ENCODE peak calls at places on chromosomes 12 and 14, in six cellular contexts. One of them, this sample, is unnamed.

GRCh38 chr12:115322275-115322674 is 638.3 kb upstream of the TBX3 start:
- DNase-seq in cardiac fibroblast: peak
- DNase-seq in stimulated activated CD4-positive, alpha-beta T cell treated with anti-CD3 and anti-CD28 coated beads, Interleukin-12 subunit alpha, Interleukin-12 subunit beta, amount 100 ng/mL, for 48 hours: no peak
- DNase-seq in psoas muscle: no peak
- DNase-seq in RPMI7951: peak
- DNase-seq in fibroblast of mammary gland: peak
- DNase-seq in this sample: peak

GRCh38 chr14:57068511-57068910 is 200.2 kb downstream of the EXOC5 start:
- DNase-seq in cardiac fibroblast: no peak
- DNase-seq in stimulated activated CD4-positive, alpha-beta T cell treated with anti-CD3 and anti-CD28 coated beads, Interleukin-12 subunit alpha, Interleukin-12 subunit beta, amount 100 ng/mL, for 48 hours: no peak
- DNase-seq in psoas muscle: no peak
- DNase-seq in RPMI7951: no peak
- DNase-seq in fibroblast of mammary gland: no peak
- DNase-seq in this sample: no peak

GRCh38 chr12:98618952-98619351 is 25.5 kb downstream of the SLC25A3 start:
- DNase-seq in cardiac fibroblast: peak
- DNase-seq in stimulated activated CD4-positive, alpha-beta T cell treated with anti-CD3 and anti-CD28 coated beads, Interleukin-12 subunit alpha, Interleukin-12 subunit beta, amount 100 ng/mL, for 48 hours: no peak
- DNase-seq in psoas muscle: no peak
- DNase-seq in RPMI7951: no peak
- DNase-seq in fibroblast of mammary gland: peak
- DNase-seq in this sample: peak

GRCh38 chr14:69247691-69248440 is 12.1 kb upstream of the GALNT16 start:
- DNase-seq in cardiac fibroblast: peak
- DNase-seq in stimulated activated CD4-positive, alpha-beta T cell treated with anti-CD3 and anti-CD28 coated beads, Interleukin-12 subunit alpha, Interleukin-12 subunit beta, amount 100 ng/mL, for 48 hours: no peak
- DNase-seq in psoas muscle: no peak
- DNase-seq in RPMI7951: no peak
- DNase-seq in fibroblast of mammary gland: peak
- DNase-seq in this sample: peak

GRCh38 chr12:122079038-122079531 is 529 bp downstream of the MLXIP start:
- DNase-seq in cardiac fibroblast: peak
- DNase-seq in stimulated activated CD4-positive, alpha-beta T cell treated with anti-CD3 and anti-CD28 coated beads, Interleukin-12 subunit alpha, Interleukin-12 subunit beta, amount 100 ng/mL, for 48 hours: no peak
- DNase-seq in psoas muscle: peak
- DNase-seq in RPMI7951: no peak
- DNase-seq in fibroblast of mammary gland: no peak
- DNase-seq in this sample: no peak

GRCh38 chr12:93571360-93571853 is 1.1 kb upstream of the SOCS2 start:
- DNase-seq in cardiac fibroblast: peak
- DNase-seq in stimulated activated CD4-positive, alpha-beta T cell treated with anti-CD3 and anti-CD28 coated beads, Interleukin-12 subunit alpha, Interleukin-12 subunit beta, amount 100 ng/mL, for 48 hours: peak
- DNase-seq in psoas muscle: peak
- DNase-seq in RPMI7951: peak
- DNase-seq in fibroblast of mammary gland: peak
- DNase-seq in this sample: peak

GRCh38 chr14:105087963-105088811 is 23.0 kb upstream of the GPR132 start:
- DNase-seq in cardiac fibroblast: peak
- DNase-seq in stimulated activated CD4-positive, alpha-beta T cell treated with anti-CD3 and anti-CD28 coated beads, Interleukin-12 subunit alpha, Interleukin-12 subunit beta, amount 100 ng/mL, for 48 hours: no peak
- DNase-seq in psoas muscle: no peak
- DNase-seq in RPMI7951: peak
- DNase-seq in fibroblast of mammary gland: peak
- DNase-seq in this sample: peak

GRCh38 chr12:121788176-121788818 is 5.2 kb downstream of the RHOF start:
- DNase-seq in cardiac fibroblast: no peak
- DNase-seq in stimulated activated CD4-positive, alpha-beta T cell treated with anti-CD3 and anti-CD28 coated beads, Interleukin-12 subunit alpha, Interleukin-12 subunit beta, amount 100 ng/mL, for 48 hours: no peak
- DNase-seq in psoas muscle: no peak
- DNase-seq in RPMI7951: no peak
- DNase-seq in fibroblast of mammary gland: no peak
- DNase-seq in this sample: no peak

GRCh38 chr12:107356266-107356936 is 263.1 kb upstream of the CRY1 start:
- DNase-seq in cardiac fibroblast: peak
- DNase-seq in stimulated activated CD4-positive, alpha-beta T cell treated with anti-CD3 and anti-CD28 coated beads, Interleukin-12 subunit alpha, Interleukin-12 subunit beta, amount 100 ng/mL, for 48 hours: no peak
- DNase-seq in psoas muscle: no peak
- DNase-seq in RPMI7951: peak
- DNase-seq in fibroblast of mammary gland: peak
- DNase-seq in this sample: peak

GRCh38 chr12:49534806-49535278 is 4.0 kb upstream of the KCNH3 start:
- DNase-seq in cardiac fibroblast: no peak
- DNase-seq in stimulated activated CD4-positive, alpha-beta T cell treated with anti-CD3 and anti-CD28 coated beads, Interleukin-12 subunit alpha, Interleukin-12 subunit beta, amount 100 ng/mL, for 48 hours: no peak
- DNase-seq in psoas muscle: no peak
- DNase-seq in RPMI7951: no peak
- DNase-seq in fibroblast of mammary gland: no peak
- DNase-seq in this sample: no peak

GRCh38 chr12:92123780-92124707 is 21.6 kb downstream of the BTG1 start:
- DNase-seq in cardiac fibroblast: no peak
- DNase-seq in stimulated activated CD4-positive, alpha-beta T cell treated with anti-CD3 and anti-CD28 coated beads, Interleukin-12 subunit alpha, Interleukin-12 subunit beta, amount 100 ng/mL, for 48 hours: no peak
- DNase-seq in psoas muscle: no peak
- DNase-seq in RPMI7951: no peak
- DNase-seq in fibroblast of mammary gland: no peak
- DNase-seq in this sample: no peak

GRCh38 chr12:29616664-29617409 is 119.4 kb upstream of the OVCH1 start:
- DNase-seq in cardiac fibroblast: peak
- DNase-seq in stimulated activated CD4-positive, alpha-beta T cell treated with anti-CD3 and anti-CD28 coated beads, Interleukin-12 subunit alpha, Interleukin-12 subunit beta, amount 100 ng/mL, for 48 hours: no peak
- DNase-seq in psoas muscle: no peak
- DNase-seq in RPMI7951: peak
- DNase-seq in fibroblast of mammary gland: peak
- DNase-seq in this sample: peak

GRCh38 chr12:7019043-7019569 is 830 bp upstream of the LPCAT3 start:
- DNase-seq in cardiac fibroblast: no peak
- DNase-seq in stimulated activated CD4-positive, alpha-beta T cell treated with anti-CD3 and anti-CD28 coated beads, Interleukin-12 subunit alpha, Interleukin-12 subunit beta, amount 100 ng/mL, for 48 hours: no peak
- DNase-seq in psoas muscle: no peak
- DNase-seq in RPMI7951: no peak
- DNase-seq in fibroblast of mammary gland: no peak
- DNase-seq in this sample: peak

GRCh38 chr14:21320913-21321312 is 41.0 kb downstream of the RPGRIP1 start:
- DNase-seq in cardiac fibroblast: no peak
- DNase-seq in stimulated activated CD4-positive, alpha-beta T cell treated with anti-CD3 and anti-CD28 coated beads, Interleukin-12 subunit alpha, Interleukin-12 subunit beta, amount 100 ng/mL, for 48 hours: no peak
- DNase-seq in psoas muscle: no peak
- DNase-seq in RPMI7951: no peak
- DNase-seq in fibroblast of mammary gland: no peak
- DNase-seq in this sample: no peak

GRCh38 chr12:101634724-101635123 is 40.0 kb downstream of the MYBPC1 start:
- DNase-seq in cardiac fibroblast: no peak
- DNase-seq in stimulated activated CD4-positive, alpha-beta T cell treated with anti-CD3 and anti-CD28 coated beads, Interleukin-12 subunit alpha, Interleukin-12 subunit beta, amount 100 ng/mL, for 48 hours: no peak
- DNase-seq in psoas muscle: no peak
- DNase-seq in RPMI7951: no peak
- DNase-seq in fibroblast of mammary gland: no peak
- DNase-seq in this sample: no peak

GRCh38 chr14:95297832-95298231 is 21.9 kb downstream of the CLMN start:
- DNase-seq in cardiac fibroblast: no peak
- DNase-seq in stimulated activated CD4-positive, alpha-beta T cell treated with anti-CD3 and anti-CD28 coated beads, Interleukin-12 subunit alpha, Interleukin-12 subunit beta, amount 100 ng/mL, for 48 hours: no peak
- DNase-seq in psoas muscle: no peak
- DNase-seq in RPMI7951: no peak
- DNase-seq in fibroblast of mammary gland: no peak
- DNase-seq in this sample: no peak

GRCh38 chr14:55892906-55893305 is 225.3 kb upstream of the PELI2 start:
- DNase-seq in cardiac fibroblast: no peak
- DNase-seq in stimulated activated CD4-positive, alpha-beta T cell treated with anti-CD3 and anti-CD28 coated beads, Interleukin-12 subunit alpha, Interleukin-12 subunit beta, amount 100 ng/mL, for 48 hours: no peak
- DNase-seq in psoas muscle: no peak
- DNase-seq in RPMI7951: no peak
- DNase-seq in fibroblast of mammary gland: no peak
- DNase-seq in this sample: no peak

GRCh38 chr12:100279612-100280244 is 12.8 kb downstream of the SCYL2 start:
- DNase-seq in cardiac fibroblast: peak
- DNase-seq in stimulated activated CD4-positive, alpha-beta T cell treated with anti-CD3 and anti-CD28 coated beads, Interleukin-12 subunit alpha, Interleukin-12 subunit beta, amount 100 ng/mL, for 48 hours: no peak
- DNase-seq in psoas muscle: no peak
- DNase-seq in RPMI7951: peak
- DNase-seq in fibroblast of mammary gland: no peak
- DNase-seq in this sample: no peak

GRCh38 chr12:44317651-44318126 is 481.8 kb downstream of the TMEM117 start:
- DNase-seq in cardiac fibroblast: peak
- DNase-seq in stimulated activated CD4-positive, alpha-beta T cell treated with anti-CD3 and anti-CD28 coated beads, Interleukin-12 subunit alpha, Interleukin-12 subunit beta, amount 100 ng/mL, for 48 hours: no peak
- DNase-seq in psoas muscle: no peak
- DNase-seq in RPMI7951: peak
- DNase-seq in fibroblast of mammary gland: peak
- DNase-seq in this sample: peak

GRCh38 chr12:4203772-4204376 is 69.7 kb upstream of the CCND2 start:
- DNase-seq in cardiac fibroblast: no peak
- DNase-seq in stimulated activated CD4-positive, alpha-beta T cell treated with anti-CD3 and anti-CD28 coated beads, Interleukin-12 subunit alpha, Interleukin-12 subunit beta, amount 100 ng/mL, for 48 hours: no peak
- DNase-seq in psoas muscle: no peak
- DNase-seq in RPMI7951: no peak
- DNase-seq in fibroblast of mammary gland: no peak
- DNase-seq in this sample: no peak

GRCh38 chr12:65535951-65536350 is 257.5 kb downstream of the MSRB3 start:
- DNase-seq in cardiac fibroblast: no peak
- DNase-seq in stimulated activated CD4-positive, alpha-beta T cell treated with anti-CD3 and anti-CD28 coated beads, Interleukin-12 subunit alpha, Interleukin-12 subunit beta, amount 100 ng/mL, for 48 hours: no peak
- DNase-seq in psoas muscle: no peak
- DNase-seq in RPMI7951: peak
- DNase-seq in fibroblast of mammary gland: no peak
- DNase-seq in this sample: no peak

GRCh38 chr12:131279281-131279921 is 325.7 kb downstream of the ADGRD1 start:
- DNase-seq in cardiac fibroblast: no peak
- DNase-seq in stimulated activated CD4-positive, alpha-beta T cell treated with anti-CD3 and anti-CD28 coated beads, Interleukin-12 subunit alpha, Interleukin-12 subunit beta, amount 100 ng/mL, for 48 hours: no peak
- DNase-seq in psoas muscle: peak
- DNase-seq in RPMI7951: no peak
- DNase-seq in fibroblast of mammary gland: no peak
- DNase-seq in this sample: no peak

GRCh38 chr14:63692309-63693020 is 35.4 kb downstream of the SGPP1 start:
- DNase-seq in cardiac fibroblast: no peak
- DNase-seq in stimulated activated CD4-positive, alpha-beta T cell treated with anti-CD3 and anti-CD28 coated beads, Interleukin-12 subunit alpha, Interleukin-12 subunit beta, amount 100 ng/mL, for 48 hours: no peak
- DNase-seq in psoas muscle: no peak
- DNase-seq in RPMI7951: no peak
- DNase-seq in fibroblast of mammary gland: no peak
- DNase-seq in this sample: no peak

GRCh38 chr12:92109613-92110012 is 36.0 kb downstream of the BTG1 start:
- DNase-seq in cardiac fibroblast: no peak
- DNase-seq in stimulated activated CD4-positive, alpha-beta T cell treated with anti-CD3 and anti-CD28 coated beads, Interleukin-12 subunit alpha, Interleukin-12 subunit beta, amount 100 ng/mL, for 48 hours: no peak
- DNase-seq in psoas muscle: no peak
- DNase-seq in RPMI7951: no peak
- DNase-seq in fibroblast of mammary gland: no peak
- DNase-seq in this sample: no peak

GRCh38 chr12:56122637-56123036 is 4.6 kb downstream of the ZC3H10 start:
- DNase-seq in cardiac fibroblast: no peak
- DNase-seq in stimulated activated CD4-positive, alpha-beta T cell treated with anti-CD3 and anti-CD28 coated beads, Interleukin-12 subunit alpha, Interleukin-12 subunit beta, amount 100 ng/mL, for 48 hours: no peak
- DNase-seq in psoas muscle: no peak
- DNase-seq in RPMI7951: no peak
- DNase-seq in fibroblast of mammary gland: no peak
- DNase-seq in this sample: no peak

GRCh38 chr12:117155278-117156060 is 34.8 kb downstream of the FBXO21 start:
- DNase-seq in cardiac fibroblast: peak
- DNase-seq in stimulated activated CD4-positive, alpha-beta T cell treated with anti-CD3 and anti-CD28 coated beads, Interleukin-12 subunit alpha, Interleukin-12 subunit beta, amount 100 ng/mL, for 48 hours: peak
- DNase-seq in psoas muscle: peak
- DNase-seq in RPMI7951: peak
- DNase-seq in fibroblast of mammary gland: peak
- DNase-seq in this sample: peak

GRCh38 chr14:102200690-102201368 is 61.1 kb downstream of the WDR20 start:
- DNase-seq in cardiac fibroblast: no peak
- DNase-seq in stimulated activated CD4-positive, alpha-beta T cell treated with anti-CD3 and anti-CD28 coated beads, Interleukin-12 subunit alpha, Interleukin-12 subunit beta, amount 100 ng/mL, for 48 hours: no peak
- DNase-seq in psoas muscle: no peak
- DNase-seq in RPMI7951: no peak
- DNase-seq in fibroblast of mammary gland: no peak
- DNase-seq in this sample: no peak

GRCh38 chr14:100803694-100804075 is 22.2 kb upstream of the MEG3 start:
- DNase-seq in cardiac fibroblast: no peak
- DNase-seq in stimulated activated CD4-positive, alpha-beta T cell treated with anti-CD3 and anti-CD28 coated beads, Interleukin-12 subunit alpha, Interleukin-12 subunit beta, amount 100 ng/mL, for 48 hours: no peak
- DNase-seq in psoas muscle: no peak
- DNase-seq in RPMI7951: no peak
- DNase-seq in fibroblast of mammary gland: no peak
- DNase-seq in this sample: no peak

GRCh38 chr12:24741216-24741615 is 207.7 kb downstream of the BCAT1 start:
- DNase-seq in cardiac fibroblast: no peak
- DNase-seq in stimulated activated CD4-positive, alpha-beta T cell treated with anti-CD3 and anti-CD28 coated beads, Interleukin-12 subunit alpha, Interleukin-12 subunit beta, amount 100 ng/mL, for 48 hours: no peak
- DNase-seq in psoas muscle: no peak
- DNase-seq in RPMI7951: no peak
- DNase-seq in fibroblast of mammary gland: no peak
- DNase-seq in this sample: no peak

GRCh38 chr14:105857223-105857815 is 330.9 kb downstream of the TMEM121 start:
- DNase-seq in cardiac fibroblast: no peak
- DNase-seq in stimulated activated CD4-positive, alpha-beta T cell treated with anti-CD3 and anti-CD28 coated beads, Interleukin-12 subunit alpha, Interleukin-12 subunit beta, amount 100 ng/mL, for 48 hours: no peak
- DNase-seq in psoas muscle: peak
- DNase-seq in RPMI7951: no peak
- DNase-seq in fibroblast of mammary gland: no peak
- DNase-seq in this sample: no peak

GRCh38 chr14:104188727-104189400 is 50.5 kb downstream of the KIF26A start:
- DNase-seq in cardiac fibroblast: no peak
- DNase-seq in stimulated activated CD4-positive, alpha-beta T cell treated with anti-CD3 and anti-CD28 coated beads, Interleukin-12 subunit alpha, Interleukin-12 subunit beta, amount 100 ng/mL, for 48 hours: no peak
- DNase-seq in psoas muscle: no peak
- DNase-seq in RPMI7951: no peak
- DNase-seq in fibroblast of mammary gland: no peak
- DNase-seq in this sample: no peak

GRCh38 chr12:13126494-13126893 is 23.0 kb upstream of the GSG1 start:
- DNase-seq in cardiac fibroblast: peak
- DNase-seq in stimulated activated CD4-positive, alpha-beta T cell treated with anti-CD3 and anti-CD28 coated beads, Interleukin-12 subunit alpha, Interleukin-12 subunit beta, amount 100 ng/mL, for 48 hours: no peak
- DNase-seq in psoas muscle: no peak
- DNase-seq in RPMI7951: peak
- DNase-seq in fibroblast of mammary gland: peak
- DNase-seq in this sample: no peak

GRCh38 chr12:70467476-70467875 is 101.4 kb downstream of the KCNMB4 start:
- DNase-seq in cardiac fibroblast: no peak
- DNase-seq in stimulated activated CD4-positive, alpha-beta T cell treated with anti-CD3 and anti-CD28 coated beads, Interleukin-12 subunit alpha, Interleukin-12 subunit beta, amount 100 ng/mL, for 48 hours: no peak
- DNase-seq in psoas muscle: no peak
- DNase-seq in RPMI7951: no peak
- DNase-seq in fibroblast of mammary gland: no peak
- DNase-seq in this sample: no peak

GRCh38 chr14:21867541-21867940 is 193.9 kb upstream of the OR4E1 start:
- DNase-seq in cardiac fibroblast: peak
- DNase-seq in stimulated activated CD4-positive, alpha-beta T cell treated with anti-CD3 and anti-CD28 coated beads, Interleukin-12 subunit alpha, Interleukin-12 subunit beta, amount 100 ng/mL, for 48 hours: no peak
- DNase-seq in psoas muscle: no peak
- DNase-seq in RPMI7951: peak
- DNase-seq in fibroblast of mammary gland: peak
- DNase-seq in this sample: peak

GRCh38 chr12:112590281-112590680 is 171.5 kb downstream of the PTPN11 start:
- DNase-seq in cardiac fibroblast: no peak
- DNase-seq in stimulated activated CD4-positive, alpha-beta T cell treated with anti-CD3 and anti-CD28 coated beads, Interleukin-12 subunit alpha, Interleukin-12 subunit beta, amount 100 ng/mL, for 48 hours: no peak
- DNase-seq in psoas muscle: no peak
- DNase-seq in RPMI7951: no peak
- DNase-seq in fibroblast of mammary gland: no peak
- DNase-seq in this sample: no peak

GRCh38 chr14:85535916-85536834 is 6.2 kb downstream of the FLRT2 start:
- DNase-seq in cardiac fibroblast: peak
- DNase-seq in stimulated activated CD4-positive, alpha-beta T cell treated with anti-CD3 and anti-CD28 coated beads, Interleukin-12 subunit alpha, Interleukin-12 subunit beta, amount 100 ng/mL, for 48 hours: no peak
- DNase-seq in psoas muscle: no peak
- DNase-seq in RPMI7951: peak
- DNase-seq in fibroblast of mammary gland: peak
- DNase-seq in this sample: peak

GRCh38 chr12:24415934-24416333 is 466.5 kb upstream of the SOX5 start:
- DNase-seq in cardiac fibroblast: no peak
- DNase-seq in stimulated activated CD4-positive, alpha-beta T cell treated with anti-CD3 and anti-CD28 coated beads, Interleukin-12 subunit alpha, Interleukin-12 subunit beta, amount 100 ng/mL, for 48 hours: no peak
- DNase-seq in psoas muscle: no peak
- DNase-seq in RPMI7951: no peak
- DNase-seq in fibroblast of mammary gland: no peak
- DNase-seq in this sample: no peak

GRCh38 chr12:110370732-110371141 is 32.8 kb downstream of the ANAPC7 start:
- DNase-seq in cardiac fibroblast: no peak
- DNase-seq in stimulated activated CD4-positive, alpha-beta T cell treated with anti-CD3 and anti-CD28 coated beads, Interleukin-12 subunit alpha, Interleukin-12 subunit beta, amount 100 ng/mL, for 48 hours: no peak
- DNase-seq in psoas muscle: no peak
- DNase-seq in RPMI7951: no peak
- DNase-seq in fibroblast of mammary gland: no peak
- DNase-seq in this sample: no peak